ENCODE peak calls at places on chromosomes 16 and 17, in ten cellular contexts. Y is keratinocyte, L is BE2C, C is AG04450, N is dorsolateral prefrontal cortex, G is Caco-2, F is uterus, A is lung, S is esophagus squamous epithelium, O is suprapubic skin. M is an unnamed sample.

GRCh38 chr16:11876306-11876705 is 25.0 kb upstream of the RSL1D1 start:
- DNase-seq in Y (no peak), G (no peak), S (no peak), N (no peak), A (no peak), C (no peak), O (no peak), L (no peak), F (no peak), M (no peak)

GRCh38 chr17:59746849-59747445 is 39.5 kb downstream of the VMP1 start:
- DNase-seq in S (no peak), O (no peak), C (no peak), G (peak; percentile 38), L (no peak), N (no peak), A (no peak), F (no peak), Y (no peak), M (no peak)

GRCh38 chr17:36493956-36494355 is 7.5 kb downstream of the ZNHIT3 start:
- DNase-seq in N (no peak), F (no peak), G (no peak), S (no peak), C (no peak), Y (no peak), L (no peak), O (no peak), A (no peak), M (no peak)

GRCh38 chr16:86708431-86708830 is 130.1 kb downstream of the FOXL1 start:
- DNase-seq in N (no peak), O (peak; percentile 72), G (no peak), L (no peak), A (no peak), Y (no peak), S (no peak), C (no peak), F (no peak), M (no peak)

GRCh38 chr17:76682306-76682705 is 28.5 kb downstream of the MXRA7 start:
- DNase-seq in C (no peak), S (no peak), G (no peak), O (no peak), N (no peak), A (no peak), L (no peak), Y (no peak), F (peak; percentile 76), M (no peak)

GRCh38 chr17:16943541-16944333 is 28.2 kb downstream of the TNFRSF13B start:
- DNase-seq in C (no peak), Y (no peak), S (no peak), N (peak; percentile 19), A (no peak), G (no peak), L (no peak), F (no peak), O (peak; percentile 65), M (no peak)

GRCh38 chr17:61002316-61002736 is 324.7 kb downstream of the BCAS3 start:
- DNase-seq in S (no peak), G (peak; percentile 22), L (peak; percentile 29), Y (no peak), A (no peak), C (peak; percentile 27), O (no peak), N (no peak), F (no peak), M (peak; percentile 21)

GRCh38 chr16:47459603-47460002 is 1.3 kb downstream of the ITFG1 start:
- DNase-seq in F (no peak), L (no peak), Y (no peak), C (no peak), N (no peak), A (no peak), G (no peak), O (no peak), S (no peak), M (no peak)

GRCh38 chr16:67847064-67847861 is at the start of gene CENPT:
- DNase-seq in C (no peak), G (peak; percentile 66), N (peak; percentile 48), F (peak; percentile 47), A (peak; percentile 51), Y (no peak), O (no peak), S (no peak), L (peak; percentile 24), M (no peak)

DNA sequence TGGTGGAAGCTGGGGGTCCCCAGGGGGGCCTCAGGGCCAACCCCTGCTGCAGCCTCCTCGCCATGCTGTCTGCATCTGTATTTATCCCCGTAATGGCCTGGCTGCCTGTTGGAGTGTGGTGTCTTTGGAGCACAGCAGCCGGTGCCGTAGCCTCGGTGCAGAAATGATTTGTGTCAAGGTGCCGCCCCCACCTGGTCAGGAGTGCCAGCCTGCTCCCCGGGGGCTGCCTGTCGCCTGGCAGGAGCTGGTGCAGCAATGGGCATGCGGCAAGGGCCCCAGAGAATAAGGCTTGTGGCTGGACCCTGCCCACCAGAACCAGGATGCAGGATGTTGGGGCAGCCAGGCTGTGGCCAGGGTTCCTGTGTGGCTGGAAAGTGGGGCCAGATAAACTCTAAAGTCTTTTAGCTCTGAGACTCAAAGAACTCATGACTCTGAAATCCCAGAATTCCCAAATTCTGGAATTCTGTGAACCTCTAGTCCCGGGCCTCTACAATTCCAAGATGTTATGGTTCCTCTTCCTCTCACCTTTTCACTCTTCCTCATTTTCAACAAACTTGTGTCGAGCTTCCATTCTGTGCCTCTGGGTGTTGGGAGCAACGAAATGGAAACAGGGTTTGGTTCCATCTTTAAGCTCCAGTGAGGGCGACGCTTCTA is 5.9 kb downstream of the CPNE2 start:
- DNase-seq in S (no peak), C (no peak), F (no peak), G (no peak), A (no peak), L (peak; percentile 64), O (no peak), N (no peak), Y (no peak), M (no peak)
- TF ChIP-seq CTCF in S (no peak), C (no peak), F (no peak), G (no peak), A (no peak), L (no peak), O (no peak), N (no peak), Y (no peak), M (no peak)

GRCh38 chr17:7249219-7249618 is 2.3 kb downstream of the CTDNEP1 start:
- DNase-seq in Y (no peak), S (no peak), N (no peak), A (no peak), F (no peak), O (no peak), L (no peak), C (no peak), G (no peak), M (no peak)
- H3K4me3 ChIP-seq in Y (no peak overlapping the region), S (no peak overlapping the region), N (peak overlapping the region; percentile 92), A (no peak overlapping the region), F (no peak overlapping the region), O (no peak overlapping the region), L (no peak overlapping the region), C (peak overlapping the region; percentile 17), G (no peak overlapping the region), M (no peak overlapping the region)

GRCh38 chr17:34519286-34519685 is 60.1 kb upstream of the TMEM132E start:
- DNase-seq in S (no peak), Y (no peak), A (no peak), O (peak; percentile 52), G (peak; percentile 25), C (no peak), F (no peak), L (peak; percentile 44), N (no peak), M (no peak)
- TF ChIP-seq CTCF in S (peak; percentile 8), Y (peak; percentile 47), A (no peak), O (no peak), G (peak; percentile 58), C (peak; percentile 27), F (no peak), L (peak; percentile 65), N (peak; percentile 29), M (peak; percentile 56)

DNA sequence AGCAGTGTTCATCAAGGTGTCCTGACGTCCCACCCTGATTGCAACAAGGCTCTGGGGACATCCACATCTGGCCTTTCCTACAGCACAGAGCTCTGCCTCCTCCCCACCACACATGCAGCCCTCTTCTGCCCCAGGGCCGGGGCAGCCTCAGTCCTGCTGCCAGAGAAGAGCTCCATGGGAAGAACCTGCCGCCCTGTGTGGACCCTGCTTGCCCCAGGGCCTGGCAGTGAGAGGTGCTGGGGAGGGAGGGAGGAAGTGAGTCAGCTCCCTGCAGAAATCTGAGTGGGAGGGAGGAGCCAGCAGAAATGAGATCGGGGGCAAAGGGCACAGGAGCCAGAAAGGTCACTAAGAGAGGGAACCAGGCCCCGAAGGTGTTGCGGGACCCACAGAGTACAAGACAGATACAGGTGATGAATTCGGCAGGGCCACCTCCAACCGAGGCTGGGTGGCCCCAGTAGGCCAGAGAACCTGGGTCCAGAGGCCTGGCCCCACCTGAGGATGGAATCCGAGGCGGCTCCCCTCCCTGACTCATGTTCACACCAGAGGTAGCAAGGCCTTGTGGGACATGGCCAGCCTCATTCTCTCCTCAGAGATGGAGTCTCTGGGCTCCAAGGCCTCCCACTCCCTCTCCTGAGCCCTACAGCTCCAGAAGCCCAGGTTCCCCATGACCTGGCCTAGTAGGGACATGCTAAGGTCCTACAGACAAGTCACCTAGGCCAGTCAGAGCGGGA is 24.8 kb downstream of the MYO18A start:
- DNase-seq in C (no peak), Y (no peak), N (no peak), G (peak; percentile 82), F (peak; percentile 47), L (peak; percentile 45), S (no peak), O (no peak), A (no peak), M (no peak)
- H3K4me3 ChIP-seq in C (no peak overlapping the region), Y (no peak overlapping the region), N (no peak overlapping the region), G (no peak overlapping the region), F (no peak overlapping the region), L (no peak overlapping the region), S (no peak overlapping the region), O (peak overlapping the region; percentile 1), A (no peak overlapping the region), M (no peak overlapping the region)